ENCODE peak calls at places on chromosomes 6 and 20, in nine cellular contexts. G is right lobe of liver, T is cardiac muscle cell, B is ovary, X is HCT116, A is GM23248, C is Peyer's patch, H is astrocyte, Q is tibial artery. I is an unnamed sample.

GRCh38 chr6:132461958-132462357 is 51.0 kb downstream of the STX7 start:
- DNase-seq in G (no peak), T (no peak), B (no peak), X (no peak), A (no peak), C (no peak), H (no peak), Q (no peak), I (no peak)

GRCh38 chr20:24588725-24589340 is 119.4 kb downstream of the SYNDIG1 start:
- DNase-seq in G (no peak), T (no peak), B (no peak), X (no peak), A (no peak), C (no peak), H (no peak), Q (no peak), I (peak; percentile 12)

GRCh38 chr20:8399963-8400362 is 267.9 kb downstream of the PLCB1 start:
- DNase-seq in G (no peak), T (no peak), B (no peak), X (no peak), A (no peak), C (no peak), H (no peak), Q (no peak), I (no peak)

GRCh38 chr6:127058936-127059335 is 59.5 kb upstream of the RSPO3 start:
- DNase-seq in G (no peak), T (no peak), B (no peak), X (no peak), A (no peak), C (no peak), H (no peak), Q (no peak), I (no peak)

GRCh38 chr6:159203304-159204005 is 34.3 kb downstream of the FNDC1 start:
- DNase-seq in G (no peak), T (peak; percentile 95), B (no peak), X (no peak), A (peak; percentile 98), C (no peak), H (peak; percentile 95), Q (peak; percentile 87), I (peak; percentile 87)

GRCh38 chr6:27321901-27322300 is 9.8 kb upstream of the POM121L2 start:
- DNase-seq in G (no peak), T (no peak), B (no peak), X (no peak), A (no peak), C (no peak), H (no peak), Q (no peak), I (no peak)

GRCh38 chr20:45440891-45441685 is 25.1 kb downstream of the PIGT start:
- DNase-seq in G (no peak), T (no peak), B (no peak), X (no peak), A (no peak), C (no peak), H (no peak), Q (no peak), I (no peak)

GRCh38 chr20:57594092-57594911 is 25.9 kb downstream of the ZBP1 start:
- DNase-seq in G (peak; percentile 66), T (peak; percentile 46), B (peak; percentile 73), X (peak; percentile 12), A (peak; percentile 47), C (peak; percentile 79), H (no peak), Q (no peak), I (no peak)

GRCh38 chr6:13191461-13191860 is 136.9 kb downstream of the TBC1D7 start:
- DNase-seq in G (no peak), T (no peak), B (no peak), X (no peak), A (no peak), C (no peak), H (no peak), Q (no peak), I (no peak)

GRCh38 chr20:63619505-63619904 is 7.4 kb downstream of the GMEB2 start:
- DNase-seq in G (no peak), T (no peak), B (no peak), X (no peak), A (no peak), C (no peak), H (no peak), Q (peak; percentile 45), I (no peak)

GRCh38 chr20:38032585-38033329 is 499 bp downstream of the TTI1 start:
- DNase-seq in G (no peak), T (no peak), B (no peak), X (no peak), A (peak; percentile 42), C (no peak), H (peak; percentile 6), Q (no peak), I (no peak)

GRCh38 chr6:28712982-28713381 is 187.3 kb downstream of the GPX5 start:
- DNase-seq in G (no peak), T (no peak), B (no peak), X (no peak), A (no peak), C (no peak), H (no peak), Q (no peak), I (no peak)

GRCh38 chr20:2755451-2756055 is 44.9 kb downstream of the CPXM1 start:
- DNase-seq in G (no peak), T (no peak), B (no peak), X (no peak), A (no peak), C (no peak), H (no peak), Q (no peak), I (peak; percentile 52)

GRCh38 chr6:100202417-100203194 is 208.6 kb upstream of the MCHR2 start:
- DNase-seq in G (no peak), T (peak; percentile 95), B (no peak), X (peak; percentile 77), A (peak; percentile 94), C (no peak), H (peak; percentile 96), Q (no peak), I (no peak)

GRCh38 chr6:9292975-9293374 is 857.6 kb upstream of the SLC35B3 start:
- DNase-seq in G (no peak), T (no peak), B (no peak), X (no peak), A (no peak), C (no peak), H (peak; percentile 80), Q (no peak), I (no peak)

GRCh38 chr20:40814328-40814960 is 125.4 kb upstream of the MAFB start:
- DNase-seq in G (no peak), T (no peak), B (no peak), X (no peak), A (no peak), C (no peak), H (no peak), Q (no peak), I (no peak)

GRCh38 chr6:131331146-131331545 is 195.9 kb downstream of the AKAP7 start:
- DNase-seq in G (no peak), T (no peak), B (no peak), X (no peak), A (no peak), C (no peak), H (peak; percentile 12), Q (no peak), I (no peak)

GRCh38 chr20:16397053-16397452 is 176.2 kb downstream of the KIF16B start:
- DNase-seq in G (no peak), T (peak; percentile 78), B (peak; percentile 90), X (no peak), A (peak; percentile 1), C (no peak), H (peak; percentile 24), Q (peak; percentile 87), I (peak; percentile 77)

GRCh38 chr6:84581494-84582259 is 182.7 kb downstream of the TBX18 start:
- DNase-seq in G (no peak), T (peak; percentile 82), B (no peak), X (no peak), A (peak; percentile 78), C (no peak), H (peak; percentile 82), Q (no peak), I (no peak)
- H3K4me1 ChIP-seq in G (no peaks in the 10 kb centered on the region), T (peaks cover 11% of the 10 kb centered on the region), B (no peaks in the 10 kb centered on the region), X (no peaks in the 10 kb centered on the region), A (peaks cover 11% of the 10 kb centered on the region), C (no peaks in the 10 kb centered on the region), H (no peaks in the 10 kb centered on the region), Q (no peaks in the 10 kb centered on the region), I (no peaks in the 10 kb centered on the region)

GRCh38 chr20:32507998-32508774 is 76.9 kb downstream of the NOL4L start:
- DNase-seq in G (peak; percentile 24), T (no peak), B (no peak), X (no peak), A (no peak), C (peak; percentile 37), H (no peak), Q (no peak), I (no peak)

GRCh38 chr20:32506721-32507120 is 78.4 kb downstream of the NOL4L start:
- DNase-seq in G (peak; percentile 3), T (no peak), B (no peak), X (no peak), A (no peak), C (peak; percentile 15), H (no peak), Q (no peak), I (no peak)

GRCh38 chr20:32510120-32510600 is 75.0 kb downstream of the NOL4L start:
- DNase-seq in G (peak; percentile 44), T (no peak), B (no peak), X (no peak), A (no peak), C (no peak), H (no peak), Q (no peak), I (no peak)

GRCh38 chr20:32509639-32510066 is 75.5 kb downstream of the NOL4L start:
- DNase-seq in G (peak; percentile 35), T (no peak), B (no peak), X (no peak), A (no peak), C (no peak), H (no peak), Q (no peak), I (no peak)

GRCh38 chr20:32508775-32509119 is 76.4 kb downstream of the NOL4L start:
- DNase-seq in G (peak; percentile 12), T (no peak), B (no peak), X (no peak), A (no peak), C (no peak), H (no peak), Q (no peak), I (no peak)
- H3K4me1 ChIP-seq in G (peaks cover 8% of the 10 kb centered on the region), T (peaks cover 42% of the 10 kb centered on the region), B (no peaks in the 10 kb centered on the region), X (no peaks in the 10 kb centered on the region), A (no peaks in the 10 kb centered on the region), C (peaks cover 7% of the 10 kb centered on the region), H (peaks cover 7% of the 10 kb centered on the region), Q (no peaks in the 10 kb centered on the region), I (no peaks in the 10 kb centered on the region)

DNA sequence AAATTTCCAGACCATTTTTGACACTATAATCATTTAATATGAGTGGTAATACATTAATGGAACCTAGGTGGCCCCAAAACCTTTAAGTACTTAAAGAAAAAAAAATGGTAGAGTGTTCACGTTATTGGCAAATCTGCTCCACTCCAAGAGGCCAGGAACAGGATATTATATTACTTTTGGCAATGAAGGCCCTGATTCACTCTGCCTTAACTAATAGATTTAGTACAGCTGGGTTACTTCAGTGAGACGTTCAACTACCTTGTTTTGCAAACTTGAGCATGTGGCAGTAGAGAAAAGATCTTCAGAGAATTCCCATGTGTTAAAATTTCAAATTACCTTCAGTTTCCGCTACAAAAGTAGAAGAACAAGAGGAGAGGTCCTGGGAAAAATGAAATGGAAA is 12.8 kb downstream of the ADNP start:
- DNase-seq in G (no peak), T (peak; percentile 51), B (no peak), X (no peak), A (peak; percentile 75), C (no peak), H (peak; percentile 55), Q (no peak), I (no peak)
- H3K4me1 ChIP-seq in G (peaks cover 10% of the 10 kb centered on the region), T (peaks cover 40% of the 10 kb centered on the region), B (peaks cover 25% of the 10 kb centered on the region), X (no peaks in the 10 kb centered on the region), A (peaks cover 77% of the 10 kb centered on the region), C (peaks cover 62% of the 10 kb centered on the region), H (peaks cover 30% of the 10 kb centered on the region), Q (peaks cover 40% of the 10 kb centered on the region), I (peaks cover 69% of the 10 kb centered on the region)

GRCh38 chr6:17865243-17865642 is 122.2 kb downstream of the KIF13A start:
- DNase-seq in G (no peak), T (no peak), B (no peak), X (peak; percentile 58), A (peak; percentile 45), C (no peak), H (no peak), Q (no peak), I (no peak)
- H3K4me1 ChIP-seq in G (no peaks in the 10 kb centered on the region), T (peaks cover 16% of the 10 kb centered on the region), B (peaks cover 12% of the 10 kb centered on the region), X (peaks cover 40% of the 10 kb centered on the region), A (peaks cover 72% of the 10 kb centered on the region), C (no peaks in the 10 kb centered on the region), H (peaks cover 51% of the 10 kb centered on the region), Q (peaks cover 34% of the 10 kb centered on the region), I (peaks cover 16% of the 10 kb centered on the region)

I was measured in ascending aorta.